ENCODE peak calls at places on chromosomes 6 and 20, in seven cellular contexts. Q is RWPE2; Z is Right ventricle myocardium inferior; S is activated naive CD8-positive, alpha-beta T cell treated with anti-CD3 and anti-CD28 coated beads, Interleukin-2, amount 10 ng/mL, durations not matched to agents 7 days and 5 days; K is left colon; V is gastrocnemius medialis; I is A549. T is an unnamed sample.

GRCh38 chr20:15597306-15597705 is 975.9 kb downstream of the KIF16B start:
- ATAC-seq in Q (no peak), Z (no peak), S (no peak), K (peak), V (no peak), I (no peak), T (no peak)

GRCh38 chr6:35428421-35429149 is 23.6 kb upstream of the FANCE start:
- ATAC-seq in Q (no peak), Z (no peak), S (no peak), K (no peak), V (no peak), I (no peak), T (no peak)

GRCh38 chr6:38987503-38987902 is 61.1 kb upstream of the GLP1R start:
- ATAC-seq in Q (no peak), Z (no peak), S (no peak), K (no peak), V (no peak), I (no peak), T (no peak)

GRCh38 chr20:41482647-41483552 is 116.3 kb upstream of the EMILIN3 start:
- ATAC-seq in Q (peak), Z (no peak), S (no peak), K (no peak), V (no peak), I (peak), T (no peak)

GRCh38 chr20:3532089-3532615 is 61.3 kb downstream of the ATRN start:
- ATAC-seq in Q (no peak), Z (no peak), S (no peak), K (peak), V (no peak), I (no peak), T (no peak)

GRCh38 chr6:1678201-1678600 is 68.5 kb downstream of the FOXC1 start:
- ATAC-seq in Q (no peak), Z (peak), S (no peak), K (peak), V (no peak), I (no peak), T (no peak)

GRCh38 chr20:63186084-63186483 is 29.8 kb downstream of the YTHDF1 start:
- ATAC-seq in Q (no peak), Z (no peak), S (no peak), K (no peak), V (no peak), I (no peak), T (no peak)

GRCh38 chr6:170266061-170266825 is 24.6 kb downstream of the DLL1 start:
- ATAC-seq in Q (no peak), Z (peak), S (no peak), K (peak), V (peak), I (no peak), T (no peak)

GRCh38 chr6:109299695-109300564 is 82.3 kb downstream of the CD164 start:
- ATAC-seq in Q (no peak), Z (peak), S (no peak), K (no peak), V (peak), I (no peak), T (no peak)

GRCh38 chr6:136646377-136646776 is 96.2 kb upstream of the MAP7 start:
- ATAC-seq in Q (no peak), Z (peak), S (no peak), K (no peak), V (no peak), I (no peak), T (no peak)

GRCh38 chr6:77173472-77174074 is 289.7 kb downstream of the HTR1B start:
- ATAC-seq in Q (no peak), Z (no peak), S (no peak), K (no peak), V (no peak), I (no peak), T (no peak)

GRCh38 chr6:167013067-167013466 is 13.9 kb downstream of the CEP43 start:
- ATAC-seq in Q (no peak), Z (no peak), S (no peak), K (no peak), V (no peak), I (no peak), T (no peak)

GRCh38 chr20:49937023-49937929 is 1.1 kb downstream of the RNF114 start:
- ATAC-seq in Q (peak), Z (no peak), S (peak), K (peak), V (no peak), I (no peak), T (no peak)

GRCh38 chr6:91704531-91704930 is 1117.7 kb upstream of the MAP3K7 start:
- ATAC-seq in Q (peak), Z (no peak), S (no peak), K (no peak), V (no peak), I (no peak), T (no peak)

GRCh38 chr6:150625927-150626326 is 26.2 kb downstream of the PLEKHG1 start:
- ATAC-seq in Q (no peak), Z (no peak), S (no peak), K (no peak), V (no peak), I (no peak), T (no peak)

GRCh38 chr6:157187182-157188093 is 135.9 kb downstream of the TMEM242 start:
- ATAC-seq in Q (no peak), Z (peak), S (no peak), K (peak), V (peak), I (no peak), T (peak)

GRCh38 chr6:32483968-32484613 is 44.4 kb downstream of the HLA-DRA start:
- ATAC-seq in Q (no peak), Z (no peak), S (no peak), K (no peak), V (no peak), I (no peak), T (peak)

GRCh38 chr20:38748863-38749153 is 548 bp downstream of the ACTR5 start:
- ATAC-seq in Q (peak), Z (no peak), S (peak), K (peak), V (no peak), I (peak), T (peak)

GRCh38 chr6:98973571-98973970 is 25.8 kb upstream of the FBXL4 start:
- ATAC-seq in Q (no peak), Z (no peak), S (no peak), K (no peak), V (no peak), I (no peak), T (no peak)

GRCh38 chr20:38091447-38092216 is 58.1 kb downstream of the RPRD1B start:
- ATAC-seq in Q (no peak), Z (peak), S (peak), K (no peak), V (peak), I (no peak), T (no peak)

GRCh38 chr20:59992531-59992930 is 34.3 kb downstream of the CDH26 start:
- ATAC-seq in Q (no peak), Z (no peak), S (no peak), K (no peak), V (no peak), I (no peak), T (no peak)

GRCh38 chr6:167832497-167833395 is 6.0 kb downstream of the AFDN start:
- ATAC-seq in Q (no peak), Z (no peak), S (peak), K (peak), V (no peak), I (no peak), T (peak)

GRCh38 chr20:37397076-37397953 is 51.4 kb downstream of the SRC start:
- ATAC-seq in Q (peak), Z (no peak), S (no peak), K (peak), V (no peak), I (peak), T (no peak)

GRCh38 chr20:41905186-41905585 is 287.0 kb upstream of the CHD6 start:
- ATAC-seq in Q (no peak), Z (no peak), S (no peak), K (no peak), V (no peak), I (no peak), T (no peak)

GRCh38 chr6:111524735-111525134 is 41.7 kb upstream of the REV3L start:
- ATAC-seq in Q (no peak), Z (no peak), S (peak), K (no peak), V (no peak), I (no peak), T (no peak)

GRCh38 chr6:159126590-159126989 is 42.6 kb upstream of the FNDC1 start:
- ATAC-seq in Q (no peak), Z (peak), S (no peak), K (no peak), V (peak), I (no peak), T (no peak)

GRCh38 chr6:143970827-143971226 is 37.2 kb downstream of the PLAGL1 start:
- ATAC-seq in Q (no peak), Z (peak), S (no peak), K (no peak), V (peak), I (no peak), T (no peak)

GRCh38 chr6:155078331-155078745 is 83.2 kb downstream of the TIAM2 start:
- ATAC-seq in Q (no peak), Z (no peak), S (no peak), K (no peak), V (no peak), I (no peak), T (no peak)

GRCh38 chr6:139037490-139037889 is 8.9 kb downstream of the ABRACL start:
- ATAC-seq in Q (no peak), Z (no peak), S (no peak), K (no peak), V (no peak), I (no peak), T (no peak)

GRCh38 chr6:38774933-38775707 is 60.0 kb downstream of the DNAH8 start:
- ATAC-seq in Q (no peak), Z (no peak), S (no peak), K (no peak), V (no peak), I (no peak), T (no peak)

GRCh38 chr6:35017461-35018183 is 123.5 kb downstream of the TCP11 start:
- ATAC-seq in Q (no peak), Z (peak), S (no peak), K (peak), V (peak), I (no peak), T (peak)

GRCh38 chr20:44979090-44979621 is 12.8 kb downstream of the STK4 start:
- ATAC-seq in Q (peak), Z (peak), S (peak), K (peak), V (no peak), I (no peak), T (peak)

GRCh38 chr20:62595491-62595890 is 46.8 kb upstream of the SLCO4A1 start:
- ATAC-seq in Q (peak), Z (no peak), S (no peak), K (peak), V (no peak), I (peak), T (peak)

GRCh38 chr6:127477648-127478047 is 18.5 kb upstream of the KIAA0408 start:
- ATAC-seq in Q (no peak), Z (no peak), S (no peak), K (no peak), V (no peak), I (no peak), T (no peak)

GRCh38 chr6:27478141-27478705 is 5.3 kb upstream of the ZNF184 start:
- ATAC-seq in Q (peak), Z (peak), S (peak), K (peak), V (peak), I (peak), T (peak)

GRCh38 chr20:48777005-48777404 is 50.8 kb downstream of the PREX1 start:
- ATAC-seq in Q (no peak), Z (no peak), S (no peak), K (no peak), V (no peak), I (no peak), T (no peak)

GRCh38 chr6:12356983-12357972 is 67.1 kb downstream of the EDN1 start:
- ATAC-seq in Q (no peak), Z (no peak), S (no peak), K (peak), V (no peak), I (no peak), T (no peak)

GRCh38 chr6:7785243-7785941 is 59.5 kb downstream of the BMP6 start:
- ATAC-seq in Q (no peak), Z (peak), S (no peak), K (no peak), V (no peak), I (no peak), T (no peak)

GRCh38 chr6:156273065-156273711 is 504.0 kb upstream of the ARID1B start:
- ATAC-seq in Q (no peak), Z (no peak), S (no peak), K (no peak), V (no peak), I (no peak), T (no peak)

GRCh38 chr20:51608060-51608459 is 65.5 kb upstream of the NFATC2 start:
- ATAC-seq in Q (no peak), Z (no peak), S (no peak), K (no peak), V (no peak), I (no peak), T (no peak)

T was measured in esophagus mucosa.